ENCODE peak calls at places on chromosome 18, in five cellular contexts. W, P, S, D and X are unnamed samples.

GRCh38 chr18:28581503-28582169 is 404.7 kb upstream of the CDH2 start:
- DNase-seq in S (no peak), P (no peak), W (no peak), D (no peak), X (no peak)

GRCh38 chr18:32956591-32957310 is 183.9 kb upstream of the KLHL14 start:
- DNase-seq in W (no peak), P (no peak), S (no peak), D (no peak), X (no peak)

GRCh38 chr18:23903971-23904370 is 110.6 kb upstream of the TTC39C start:
- DNase-seq in P (no peak), D (no peak), S (no peak), W (no peak), X (no peak)

GRCh38 chr18:5995626-5996025 is 100.3 kb upstream of the TMEM200C start:
- DNase-seq in W (no peak), S (no peak), D (no peak), P (no peak), X (no peak)

GRCh38 chr18:45519881-45520280 is 95.4 kb upstream of the SLC14A2 start:
- DNase-seq in D (no peak), W (no peak), S (no peak), P (no peak), X (no peak)

GRCh38 chr18:64409511-64409910 is 260.6 kb upstream of the LINC00305 start:
- DNase-seq in P (no peak), W (no peak), D (no peak), S (no peak), X (no peak)

GRCh38 chr18:56721031-56721430 is 69.9 kb downstream of the WDR7 start:
- DNase-seq in P (no peak), D (no peak), W (no peak), S (no peak), X (no peak)

GRCh38 chr18:2939317-2939716 is 73.6 kb downstream of the LPIN2 start:
- DNase-seq in P (no peak), D (peak; percentile 70), W (no peak), S (no peak), X (no peak)

GRCh38 chr18:24065942-24066341 is 51.4 kb downstream of the TTC39C start:
- DNase-seq in P (no peak), W (no peak), S (no peak), D (no peak), X (no peak)

GRCh38 chr18:7809455-7809854 is 242.3 kb downstream of the PTPRM start:
- DNase-seq in S (no peak), W (no peak), D (no peak), P (no peak), X (no peak)

GRCh38 chr18:44309185-44309584 is 371.5 kb upstream of the SETBP1 start:
- DNase-seq in D (no peak), W (no peak), P (no peak), S (no peak), X (no peak)

GRCh38 chr18:76524900-76525698 is 30.1 kb upstream of the ZNF516 start:
- DNase-seq in D (no peak), P (no peak), W (no peak), S (no peak), X (no peak)

GRCh38 chr18:79400091-79400590 is 4.4 kb downstream of the NFATC1 start:
- DNase-seq in P (peak; percentile 56), D (peak; percentile 79), W (peak; percentile 93), S (no peak), X (no peak)

GRCh38 chr18:76846217-76846616 is 23.9 kb downstream of the ZNF236 start:
- DNase-seq in D (no peak), W (no peak), S (no peak), P (no peak), X (no peak)

GRCh38 chr18:23871410-23871809 is 143.1 kb upstream of the TTC39C start:
- DNase-seq in P (no peak), W (peak; percentile 85), D (peak; percentile 26), S (peak; percentile 51), X (no peak)

GRCh38 chr18:9156604-9157249 is 20.1 kb downstream of the ANKRD12 start:
- DNase-seq in P (no peak), S (no peak), W (no peak), D (no peak), X (no peak)

GRCh38 chr18:80133124-80133523 is 24.1 kb downstream of the ADNP2 start:
- DNase-seq in S (no peak), P (no peak), W (no peak), D (no peak), X (no peak)

GRCh38 chr18:6929370-6930102 is 188.1 kb downstream of the LAMA1 start:
- DNase-seq in S (no peak), D (no peak), W (no peak), P (peak; percentile 84), X (no peak)

GRCh38 chr18:39742015-39742466 is 2176.4 kb upstream of the CELF4 start:
- DNase-seq in S (no peak), P (no peak), D (no peak), W (no peak), X (no peak)

GRCh38 chr18:31244737-31245432 is 73.1 kb upstream of the DSG1 start:
- DNase-seq in P (peak; percentile 19), D (no peak), S (no peak), W (no peak), X (no peak)

GRCh38 chr18:54702687-54703086 is 111.6 kb downstream of the DYNAP start:
- DNase-seq in D (no peak), W (no peak), P (no peak), S (no peak), X (no peak)

GRCh38 chr18:7567487-7568425 is 640 bp downstream of the PTPRM start:
- DNase-seq in P (no peak), D (peak; percentile 66), W (peak; percentile 82), S (peak; percentile 36), X (no peak)

GRCh38 chr18:67735506-67735905 is 219.0 kb upstream of the DSEL start:
- DNase-seq in S (no peak), W (no peak), P (no peak), D (no peak), X (no peak)

GRCh38 chr18:42001801-42002200 is 46.8 kb downstream of the PIK3C3 start:
- DNase-seq in W (no peak), S (no peak), D (no peak), P (no peak), X (no peak)

GRCh38 chr18:26723986-26724385 is 141.5 kb downstream of the AQP4 start:
- DNase-seq in W (no peak), P (no peak), D (no peak), S (no peak), X (no peak)

GRCh38 chr18:59620381-59620780 is 76.8 kb downstream of the CCBE1 start:
- DNase-seq in W (no peak), S (no peak), D (no peak), P (no peak), X (no peak)

GRCh38 chr18:75544496-75544895 is 117.0 kb upstream of the SMIM21 start:
- DNase-seq in D (no peak), W (no peak), S (no peak), P (no peak), X (no peak)

GRCh38 chr18:26052497-26052896 is 37.9 kb downstream of the SS18 start:
- DNase-seq in D (no peak), S (no peak), P (no peak), W (no peak), X (no peak)

GRCh38 chr18:60676807-60677206 is 304.2 kb upstream of the MC4R start:
- DNase-seq in D (no peak), S (no peak), W (no peak), P (no peak), X (no peak)

GRCh38 chr18:41940506-41941215 is 14.4 kb upstream of the PIK3C3 start:
- DNase-seq in D (no peak), P (no peak), W (no peak), S (no peak), X (no peak)

GRCh38 chr18:21194871-21195771 is 46.9 kb upstream of the GREB1L start:
- DNase-seq in S (no peak), D (no peak), W (no peak), P (peak; percentile 40), X (no peak)

GRCh38 chr18:37663446-37663845 is 97.8 kb upstream of the CELF4 start:
- DNase-seq in P (no peak), D (no peak), S (no peak), W (no peak), X (no peak)

GRCh38 chr18:24659837-24660720 is 199.6 kb downstream of the HRH4 start:
- DNase-seq in P (no peak), W (peak; percentile 80), D (no peak), S (peak; percentile 22), X (no peak)

GRCh38 chr18:35609236-35609635 is 27.7 kb downstream of the GALNT1 start:
- DNase-seq in D (no peak), W (no peak), S (no peak), P (no peak), X (no peak)

GRCh38 chr18:79365701-79366100 is 30.0 kb upstream of the NFATC1 start:
- DNase-seq in P (no peak), D (no peak), S (no peak), W (no peak), X (no peak)

GRCh38 chr18:13061630-13062189 is 70.5 kb downstream of the CEP192 start:
- DNase-seq in P (no peak), W (no peak), S (no peak), D (no peak), X (no peak)

GRCh38 chr18:55100817-55101457 is 141.7 kb upstream of the CCDC68 start:
- DNase-seq in P (no peak), D (no peak), W (no peak), S (no peak), X (no peak)

DNA sequence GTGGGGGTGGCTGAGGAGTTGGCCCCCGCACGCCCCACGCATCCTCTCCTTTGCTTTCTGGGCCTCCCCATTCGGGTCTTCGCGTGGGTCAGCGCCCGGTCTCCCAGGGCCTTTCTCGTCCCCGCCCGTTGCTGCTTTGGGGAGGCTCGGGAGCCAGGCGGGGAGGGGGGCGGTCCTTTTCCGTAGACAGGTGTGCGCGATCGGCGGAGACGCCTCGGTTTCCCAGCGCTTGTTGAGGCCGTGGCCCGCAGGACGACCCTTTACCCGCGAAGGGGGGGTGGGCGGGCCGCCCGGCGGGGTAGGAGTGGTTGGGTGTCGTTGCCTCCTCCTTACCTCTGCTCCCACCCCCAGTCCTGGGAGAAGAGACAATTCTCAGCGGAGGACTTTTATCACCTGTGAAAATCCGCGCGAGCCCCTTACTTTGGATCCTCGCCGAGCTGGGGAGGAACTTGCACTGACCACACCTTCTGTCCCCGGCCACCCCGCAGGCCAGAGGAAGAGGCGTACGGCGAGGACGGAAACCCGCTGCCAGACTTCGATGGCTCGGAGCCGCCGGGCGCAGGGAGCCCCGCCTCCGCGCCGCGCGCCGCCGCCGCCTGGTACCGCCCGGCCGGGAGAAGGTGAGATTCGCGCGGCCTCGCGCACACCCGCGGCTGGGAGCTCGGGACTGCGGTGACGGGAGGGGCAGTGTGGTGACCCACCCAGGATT is 2.7 kb downstream of the ADCYAP1 start:
- DNase-seq in P (no peak), W (no peak), S (no peak), D (peak; percentile 37), X (no peak)
- H3K4me3 ChIP-seq in P (no peak overlapping the region), W (peak overlapping the region; percentile 20), S (peak overlapping the region; percentile 42), D (no peak overlapping the region), X (peak overlapping the region; percentile 68)

GRCh38 chr18:63152791-63153190 is 166.8 kb downstream of the BCL2 start:
- DNase-seq in D (no peak), P (no peak), S (no peak), W (no peak), X (no peak)
- H3K27ac ChIP-seq in D (no peak overlapping the region), P (no peak overlapping the region), S (no peak overlapping the region), W (peak overlapping the region; percentile 3), X (no peak overlapping the region)

GRCh38 chr18:22470511-22471181 is 52.9 kb upstream of the CTAGE1 start:
- DNase-seq in S (no peak), W (no peak), D (no peak), P (no peak), X (no peak)
- H3K4me1 ChIP-seq in S (peaks cover 6% of the 10 kb centered on the region), W (peaks cover 5% of the 10 kb centered on the region), D (peaks cover 34% of the 10 kb centered on the region), P (peaks cover 8% of the 10 kb centered on the region), X (peaks cover 22% of the 10 kb centered on the region)

GRCh38 chr18:11752116-11752911 is 63.2 kb downstream of the GNAL start:
- DNase-seq in P (peak; percentile 8), S (no peak), W (no peak), D (no peak), X (no peak)
- H3K4me3 ChIP-seq in P (no peak overlapping the region), S (peak overlapping the region; percentile 42), W (peak overlapping the region; percentile 3), D (no peak overlapping the region), X (peak overlapping the region; percentile 53)